ENCODE peak calls at places on chromosomes 1 and 21, in eight cellular contexts. S is A549, R is ovary, T is body of pancreas, B is tibial nerve, U is breast epithelium, K is right lobe of liver, Y is heart left ventricle. P is an unnamed sample.

GRCh38 chr1:6471969-6472368 is 6.0 kb upstream of the TNFRSF25 start:
- DNase-seq in Y (no peak), T (no peak), S (no peak), R (no peak), K (peak), B (no peak), U (peak), P (no peak)

GRCh38 chr1:32539584-32540571 is 651 bp downstream of the ZBTB8A start:
- DNase-seq in B (no peak), Y (peak), K (peak), R (peak), S (peak), T (peak), U (no peak), P (peak)

GRCh38 chr1:165281207-165281901 is 75.2 kb downstream of the LMX1A start:
- DNase-seq in S (no peak), K (peak), Y (no peak), R (no peak), B (no peak), U (no peak), T (no peak), P (no peak)

GRCh38 chr1:175742790-175743459 is 470 bp downstream of the TNR start:
- DNase-seq in B (no peak), K (no peak), T (peak), R (no peak), U (no peak), S (peak), Y (no peak), P (peak)

GRCh38 chr21:14850394-14850793 is 214.4 kb downstream of the NRIP1 start:
- DNase-seq in B (no peak), K (no peak), Y (no peak), S (no peak), U (no peak), R (no peak), T (no peak), P (no peak)

GRCh38 chr1:38018864-38019343 is 6.4 kb downstream of the UTP11 start:
- DNase-seq in K (no peak), U (no peak), T (no peak), Y (no peak), S (no peak), B (no peak), R (no peak), P (peak)

GRCh38 chr1:156746381-156746715 is 5.1 kb downstream of the HDGF start:
- DNase-seq in Y (no peak), U (no peak), S (no peak), K (no peak), T (no peak), B (no peak), R (no peak), P (no peak)

GRCh38 chr1:11766429-11766776 is 4.4 kb downstream of the C1orf167 start:
- DNase-seq in Y (no peak), K (no peak), S (no peak), R (no peak), U (no peak), T (no peak), B (no peak), P (no peak)

GRCh38 chr1:29505537-29506220 is 269.4 kb downstream of the PTPRU start:
- DNase-seq in U (no peak), B (no peak), S (no peak), K (no peak), Y (no peak), T (no peak), R (no peak), P (no peak)

GRCh38 chr1:53077599-53077965 is 15.6 kb downstream of the PODN start:
- DNase-seq in Y (peak), B (no peak), U (no peak), S (no peak), T (no peak), R (no peak), K (no peak), P (no peak)

GRCh38 chr1:90593312-90593711 is 123.8 kb downstream of the BARHL2 start:
- DNase-seq in U (no peak), Y (no peak), K (no peak), B (no peak), S (no peak), T (no peak), R (no peak), P (no peak)

GRCh38 chr1:178174539-178174938 is 80.6 kb downstream of the RASAL2 start:
- DNase-seq in K (no peak), S (no peak), U (no peak), T (no peak), B (no peak), R (no peak), Y (no peak), P (no peak)

GRCh38 chr1:16207318-16208269 is 4.9 kb downstream of the ARHGEF19 start:
- DNase-seq in B (no peak), K (no peak), Y (no peak), T (no peak), U (no peak), R (no peak), S (no peak), P (no peak)

GRCh38 chr1:202235003-202235660 is 41.5 kb downstream of the LGR6 start:
- DNase-seq in S (no peak), B (no peak), T (no peak), Y (no peak), U (no peak), R (no peak), K (no peak), P (no peak)

GRCh38 chr21:36059823-36060158 is 535 bp downstream of the SETD4 start:
- DNase-seq in T (peak), U (no peak), Y (peak), R (no peak), K (peak), S (no peak), B (no peak), P (no peak)

GRCh38 chr1:38608202-38608864 is 251.2 kb downstream of the RRAGC start:
- DNase-seq in T (no peak), Y (peak), B (no peak), S (no peak), R (no peak), K (no peak), U (no peak), P (peak)

GRCh38 chr1:61184035-61184713 is 101.8 kb downstream of the NFIA start:
- DNase-seq in K (peak), B (peak), Y (peak), U (peak), R (peak), S (peak), T (peak), P (peak)
- TF ChIP-seq POLR2A in K (no peak), B (peak), Y (no peak), U (no peak), R (peak), S (no peak), T (peak), P (no peak)

GRCh38 chr1:111448918-111449702 is at the start of the genes ATP5PB and WDR77:
- DNase-seq in S (peak), U (peak), T (peak), R (peak), K (peak), Y (peak), B (peak), P (peak)
- TF ChIP-seq POLR2A in S (peak), U (no peak), T (peak), R (peak), K (peak), Y (no peak), B (peak), P (peak)

GRCh38 chr21:46323710-46324389 is at the start of the genes C21orf58 and PCNT:
- DNase-seq in R (peak), K (peak), Y (peak), S (peak), T (peak), U (peak), B (peak), P (peak)
- TF ChIP-seq POLR2A in R (no peak), K (no peak), Y (no peak), S (peak), T (peak), U (no peak), B (no peak), P (peak)

GRCh38 chr1:23101101-23101827 is 67.4 kb downstream of the LUZP1 start:
- DNase-seq in S (peak), T (no peak), R (no peak), B (no peak), Y (no peak), U (no peak), K (no peak), P (no peak)

GRCh38 chr1:23099171-23099536 is 69.5 kb downstream of the LUZP1 start:
- DNase-seq in S (no peak), R (no peak), B (no peak), K (no peak), T (no peak), Y (no peak), U (no peak), P (no peak)

GRCh38 chr1:23100074-23100748 is 68.4 kb downstream of the LUZP1 start:
- DNase-seq in S (peak), U (peak), Y (no peak), B (no peak), T (peak), K (no peak), R (no peak), P (no peak)

GRCh38 chr1:23097316-23097715 is 71.3 kb downstream of the LUZP1 start:
- DNase-seq in U (no peak), S (no peak), T (no peak), R (no peak), K (no peak), B (no peak), Y (no peak), P (no peak)

DNA sequence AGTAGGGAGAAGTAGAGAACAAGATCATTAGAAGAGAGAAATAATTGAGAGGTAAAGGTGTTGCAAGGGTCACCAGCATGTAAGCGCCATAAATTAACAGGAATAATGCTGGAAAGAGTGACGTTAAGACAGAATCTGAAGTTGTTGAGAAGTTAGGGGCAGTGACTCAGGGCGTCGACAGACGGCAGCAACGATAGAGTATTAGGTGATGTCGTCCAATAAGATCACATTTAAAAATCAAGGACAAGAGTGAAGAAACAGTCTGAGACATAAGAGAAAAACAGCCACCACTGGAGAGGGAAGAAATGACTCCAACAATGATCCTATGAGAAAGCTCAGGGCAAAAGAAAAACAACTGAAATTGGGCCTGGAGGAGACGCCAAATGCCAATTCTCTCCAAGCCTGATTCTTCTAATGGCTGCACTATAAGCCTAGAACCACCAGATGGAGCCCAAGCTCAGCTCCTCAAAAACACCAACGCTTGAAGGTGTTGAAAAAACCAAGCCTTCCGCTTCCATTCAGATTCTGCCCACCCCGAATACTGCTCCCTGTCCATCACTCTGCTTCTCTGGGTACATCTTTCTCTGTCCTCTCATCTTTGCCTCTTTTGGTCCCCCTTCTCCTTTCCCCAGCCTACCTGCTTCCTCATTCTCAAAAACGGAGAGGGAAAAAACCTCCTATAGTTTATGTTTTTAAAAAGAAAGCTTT is 70.0 kb downstream of the LUZP1 start:
- DNase-seq in R (peak), B (peak), T (peak), U (peak), S (peak), K (peak), Y (peak), P (peak)
- TF ChIP-seq POLR2A in R (no peak), B (no peak), T (no peak), U (no peak), S (no peak), K (no peak), Y (no peak), P (no peak)

GRCh38 chr1:43530483-43531452 is at the start of gene PTPRF:
- DNase-seq in K (peak), R (peak), U (no peak), B (no peak), T (peak), Y (peak), S (peak), P (peak)
- TF ChIP-seq POLR2A in K (peak), R (peak), U (no peak), B (peak), T (peak), Y (no peak), S (no peak), P (no peak)

DNA sequence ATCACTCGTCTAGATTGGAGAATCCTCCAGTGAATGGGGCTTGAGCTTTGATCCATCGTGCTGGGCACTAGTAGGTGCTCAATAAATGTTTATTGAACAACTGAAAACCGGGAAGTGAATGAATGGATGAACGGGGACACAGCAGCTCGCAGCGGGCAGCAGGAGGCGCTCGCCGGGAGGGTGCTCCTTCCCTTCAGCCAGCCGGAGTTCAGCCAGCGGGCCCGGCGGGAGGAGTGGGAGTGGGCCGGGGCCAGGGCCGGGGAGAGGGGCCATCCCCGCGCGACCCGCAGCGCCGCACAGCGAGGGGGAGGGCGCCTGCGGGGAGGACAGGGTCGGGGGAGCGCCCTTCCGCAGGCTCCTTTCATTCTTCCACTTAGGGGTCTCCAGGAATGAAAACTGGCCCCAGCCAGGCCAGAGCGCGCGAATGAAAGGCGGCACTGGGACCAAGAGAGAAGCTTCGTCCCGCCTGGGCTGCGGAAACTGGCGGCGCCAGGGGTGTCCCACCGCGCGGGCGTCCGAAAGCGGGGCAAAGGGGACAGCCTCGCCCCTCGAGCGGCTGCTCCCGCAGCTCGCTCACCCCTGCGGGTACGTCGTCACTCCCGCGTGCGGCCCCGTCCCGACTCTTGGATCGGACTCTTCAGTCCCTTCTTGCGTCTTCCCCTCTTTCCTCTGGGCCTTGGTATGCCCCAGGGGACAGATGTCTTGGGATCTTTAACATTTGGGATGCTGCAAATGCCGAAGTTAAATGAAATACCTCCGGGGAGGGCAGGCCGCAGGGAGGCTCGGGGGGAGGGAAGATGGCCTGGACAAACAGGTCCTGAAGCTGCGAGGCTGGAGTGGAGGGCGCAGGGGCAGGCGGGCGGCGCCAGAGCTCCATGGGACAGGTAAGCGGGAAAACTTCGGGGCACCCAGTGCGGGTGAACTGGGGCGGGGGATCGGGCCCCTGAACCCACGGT is 3.6 kb upstream of the INAVA start:
- DNase-seq in K (no peak), U (peak), T (peak), Y (no peak), S (peak), R (no peak), B (no peak), P (peak)
- TF ChIP-seq POLR2A in K (no peak), U (no peak), T (no peak), Y (no peak), S (peak), R (no peak), B (no peak), P (no peak)

GRCh38 chr1:40979241-40980067 is at the start of gene CTPS1:
- DNase-seq in T (peak), R (peak), B (peak), S (peak), U (peak), K (peak), Y (peak), P (peak)

GRCh38 chr1:40980068-40980452 is 564 bp downstream of the CTPS1 start:
- DNase-seq in B (no peak), K (no peak), T (no peak), R (no peak), U (no peak), S (no peak), Y (no peak), P (no peak)

GRCh38 chr1:40978886-40979240 is 633 bp upstream of the CTPS1 start:
- DNase-seq in B (no peak), S (no peak), Y (no peak), U (no peak), R (no peak), T (no peak), K (no peak), P (no peak)

GRCh38 chr1:40981702-40982448 is 2.4 kb downstream of the CTPS1 start:
- DNase-seq in U (no peak), R (peak), K (no peak), B (no peak), T (no peak), Y (no peak), S (no peak), P (peak)

DNA sequence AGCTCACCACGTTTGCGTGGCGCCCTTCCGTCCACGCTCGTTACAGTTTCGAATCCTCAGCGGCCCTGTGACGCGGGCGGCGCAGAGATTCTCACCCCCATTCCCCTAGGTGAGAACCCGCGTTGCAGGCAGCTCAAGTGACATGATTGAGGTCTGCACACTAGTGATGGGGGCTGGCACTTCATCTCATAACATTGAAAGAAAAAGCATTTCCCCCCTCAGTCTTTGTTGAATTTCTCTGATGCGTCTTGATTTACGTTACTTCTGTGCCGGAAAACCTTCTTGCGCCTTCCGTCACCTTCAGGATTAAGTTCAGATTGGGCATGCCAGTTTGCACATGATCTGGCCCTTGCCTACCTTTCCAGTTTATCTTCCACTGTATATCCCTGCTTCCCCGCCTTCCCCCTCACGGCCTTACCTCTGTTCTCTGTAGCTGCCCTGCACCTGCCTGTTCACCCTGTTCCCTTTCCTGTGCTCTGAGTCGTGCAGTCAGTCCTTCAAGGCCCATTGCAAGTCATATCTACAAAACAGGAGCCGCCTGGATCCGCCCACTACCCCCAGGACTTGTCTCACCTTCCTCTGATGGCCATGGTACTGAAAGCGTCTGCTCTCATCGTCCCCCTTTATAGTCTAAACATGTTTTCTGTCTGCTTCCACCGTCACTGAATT is 1.1 kb downstream of the CTPS1 start:
- DNase-seq in U (no peak), T (peak), R (no peak), K (peak), S (peak), Y (peak), B (no peak), P (peak)
- TF ChIP-seq POLR2A in U (no peak), T (peak), R (no peak), K (peak), S (no peak), Y (no peak), B (no peak), P (no peak)

DNA sequence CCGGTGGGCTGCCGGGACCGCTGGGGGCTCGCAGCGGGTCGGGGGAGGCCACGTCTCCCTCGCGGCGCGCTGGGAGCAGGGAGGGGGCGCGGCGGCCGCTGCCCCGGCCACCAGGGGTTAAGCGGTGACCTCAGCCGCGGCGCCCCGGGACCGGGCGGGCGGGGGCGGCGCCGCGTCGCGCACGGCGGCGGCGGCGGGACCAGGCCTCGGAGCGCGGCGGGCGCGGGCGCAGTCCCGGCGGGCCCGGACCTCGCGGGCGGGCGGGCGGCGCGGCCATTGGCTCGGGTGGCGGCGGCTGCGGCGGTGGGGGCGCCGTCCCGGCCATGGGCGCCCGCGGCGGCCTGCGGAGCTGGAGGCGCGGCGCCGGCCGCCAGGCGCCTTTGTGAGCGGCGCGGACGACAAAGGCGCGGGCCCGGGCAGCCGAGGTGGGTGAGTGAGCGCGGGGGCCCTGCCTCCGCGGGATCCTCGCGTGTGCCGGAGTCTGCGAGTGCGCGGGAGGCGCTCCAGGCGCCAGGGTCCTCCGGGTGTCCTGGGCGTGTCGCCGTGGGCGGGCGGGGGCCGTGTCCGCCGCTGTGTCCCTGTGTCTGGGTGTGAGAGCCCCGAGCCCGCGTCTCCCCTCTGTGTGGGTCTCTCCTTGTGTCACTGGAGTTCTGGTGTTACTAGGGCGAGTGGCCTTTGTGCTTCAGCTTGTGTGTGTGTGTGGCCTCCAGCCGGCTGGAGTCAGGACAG is at the start of gene ARHGEF10L:
- DNase-seq in Y (peak), K (no peak), B (no peak), R (peak), T (no peak), S (no peak), U (no peak), P (no peak)
- TF ChIP-seq POLR2A in Y (no peak), K (no peak), B (peak), R (no peak), T (peak), S (no peak), U (no peak), P (no peak)

DNA sequence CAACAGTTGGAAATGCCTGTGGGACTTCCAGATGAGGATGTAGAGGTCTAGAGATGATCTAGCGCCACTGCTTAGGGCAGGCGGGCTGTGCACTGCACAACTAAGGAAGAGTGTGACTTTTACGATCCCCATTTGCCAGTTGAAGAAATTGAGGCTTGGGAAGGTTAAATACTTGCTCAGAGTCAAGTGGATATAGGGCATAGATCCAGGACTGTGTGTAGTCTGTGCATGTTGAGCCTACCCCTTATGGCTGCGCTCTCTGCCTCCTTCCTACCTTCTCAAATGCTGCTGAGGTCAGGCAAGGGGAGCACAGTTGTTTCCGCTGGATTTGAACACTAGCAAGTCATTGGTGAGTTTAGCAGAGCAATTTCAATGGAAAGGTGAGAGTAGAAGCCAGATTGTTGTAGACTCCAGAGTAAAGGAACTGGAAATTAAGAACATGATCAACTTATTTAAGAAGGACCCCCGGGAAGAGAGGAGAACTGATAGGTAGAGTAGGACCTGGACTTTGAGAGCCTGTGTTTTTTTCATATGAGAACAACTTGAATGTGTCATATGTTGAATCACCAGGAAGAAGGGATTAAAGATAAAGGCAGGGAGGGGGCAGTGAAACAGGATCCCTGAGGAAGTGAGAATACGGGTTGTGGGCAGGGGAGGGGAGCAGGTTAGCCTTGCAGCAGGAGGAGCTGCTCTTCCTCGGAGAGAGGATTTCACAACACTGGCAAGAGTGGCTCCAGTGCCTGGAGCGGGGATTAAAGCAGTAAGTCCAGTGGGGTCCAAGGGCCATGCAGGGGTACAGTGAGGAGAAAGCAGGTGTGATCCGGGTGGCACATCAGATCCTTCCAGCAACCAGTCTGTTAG is 2.7 kb downstream of the CAPN2 start:
- DNase-seq in S (peak), B (no peak), K (no peak), T (no peak), R (peak), U (no peak), Y (no peak), P (no peak)
- TF ChIP-seq POLR2A in S (no peak), B (no peak), K (no peak), T (no peak), R (no peak), U (no peak), Y (no peak), P (no peak)